ENCODE peak calls at places on chromosomes 7 and 10, in nine cellular contexts. P is SK-N-SH, Q is pancreas, D is ovary, H is spleen, E is sigmoid colon, L is adrenal gland, U is gastrocnemius medialis, W is uterus. B is an unnamed sample.
A peak's percentile ranks its signal among the peaks of the same experiment; 100 is the strongest.

GRCh38 chr10:11307937-11308336 is 290.3 kb downstream of the CELF2 start:
- DNase-seq in P (no peak), Q (no peak), D (no peak), H (no peak), E (no peak), L (no peak), U (no peak), W (no peak), B (no peak)

GRCh38 chr7:104848386-104848990 is 165.5 kb upstream of the KMT2E start:
- DNase-seq in P (peak; percentile 73), Q (peak; percentile 7), D (peak; percentile 24), H (no peak), E (no peak), L (peak; percentile 32), U (no peak), W (peak; percentile 29), B (peak; percentile 65)

GRCh38 chr10:128887856-128888255 is 579.2 kb upstream of the MGMT start:
- DNase-seq in P (no peak), Q (no peak), D (no peak), H (no peak), E (no peak), L (no peak), U (no peak), W (no peak), B (no peak)

GRCh38 chr7:24715661-24716479 is 41.4 kb downstream of the GSDME start:
- DNase-seq in P (peak; percentile 58), Q (no peak), D (no peak), H (peak; percentile 70), E (no peak), L (no peak), U (no peak), W (no peak), B (peak; percentile 92)

GRCh38 chr10:12937527-12937926 is 64.0 kb downstream of the CCDC3 start:
- DNase-seq in P (no peak), Q (no peak), D (no peak), H (no peak), E (no peak), L (no peak), U (no peak), W (no peak), B (no peak)

GRCh38 chr7:148856035-148856881 is 27.8 kb downstream of the EZH2 start:
- DNase-seq in P (peak; percentile 64), Q (peak; percentile 8), D (no peak), H (no peak), E (no peak), L (peak; percentile 24), U (peak; percentile 4), W (no peak), B (peak; percentile 68)

GRCh38 chr7:33916357-33917081 is 11.2 kb downstream of the BMPER start:
- DNase-seq in P (no peak), Q (no peak), D (no peak), H (no peak), E (no peak), L (no peak), U (no peak), W (no peak), B (no peak)

GRCh38 chr10:71077796-71078453 is 134.4 kb upstream of the UNC5B start:
- DNase-seq in P (no peak), Q (no peak), D (no peak), H (peak; percentile 42), E (peak; percentile 27), L (no peak), U (no peak), W (no peak), B (peak; percentile 49)

GRCh38 chr7:94069154-94069739 is 65.1 kb upstream of the BET1 start:
- DNase-seq in P (no peak), Q (no peak), D (no peak), H (no peak), E (no peak), L (no peak), U (no peak), W (no peak), B (no peak)

GRCh38 chr10:44988957-44989620 is 10.5 kb upstream of the DEPP1 start:
- DNase-seq in P (no peak), Q (peak; percentile 88), D (no peak), H (peak; percentile 27), E (peak; percentile 46), L (no peak), U (no peak), W (no peak), B (no peak)

GRCh38 chr7:33760834-33761233 is 144.5 kb upstream of the BMPER start:
- DNase-seq in P (no peak), Q (no peak), D (no peak), H (no peak), E (no peak), L (no peak), U (no peak), W (no peak), B (no peak)

GRCh38 chr10:7789390-7789789 is 1.4 kb downstream of the ATP5F1C start:
- DNase-seq in P (peak; percentile 63), Q (peak; percentile 11), D (no peak), H (no peak), E (no peak), L (peak; percentile 49), U (no peak), W (no peak), B (no peak)

GRCh38 chr10:19812976-19813375 is 3.3 kb upstream of the PLXDC2 start:
- DNase-seq in P (no peak), Q (no peak), D (no peak), H (no peak), E (no peak), L (no peak), U (no peak), W (no peak), B (no peak)

GRCh38 chr10:80443531-80443974 is 10.6 kb upstream of the TSPAN14 start:
- DNase-seq in P (peak; percentile 75), Q (no peak), D (no peak), H (no peak), E (no peak), L (no peak), U (no peak), W (no peak), B (peak; percentile 44)

GRCh38 chr7:49866910-49867309 is 93.5 kb downstream of the VWC2 start:
- DNase-seq in P (no peak), Q (no peak), D (no peak), H (no peak), E (no peak), L (no peak), U (no peak), W (no peak), B (no peak)

GRCh38 chr10:107144490-107144889 is 20.0 kb downstream of the SORCS1 start:
- DNase-seq in P (no peak), Q (no peak), D (no peak), H (no peak), E (no peak), L (no peak), U (no peak), W (no peak), B (no peak)

GRCh38 chr7:128869138-128869943 is 6.7 kb downstream of the ATP6V1F start:
- DNase-seq in P (peak; percentile 87), Q (peak; percentile 52), D (peak; percentile 49), H (peak; percentile 86), E (peak; percentile 84), L (peak; percentile 49), U (no peak), W (peak; percentile 45), B (peak; percentile 92)

GRCh38 chr7:44269417-44269816 is 56.0 kb downstream of the CAMK2B start:
- DNase-seq in P (no peak), Q (no peak), D (no peak), H (no peak), E (no peak), L (no peak), U (no peak), W (no peak), B (no peak)

GRCh38 chr7:112427984-112428383 is 22.3 kb upstream of the IFRD1 start:
- DNase-seq in P (no peak), Q (no peak), D (no peak), H (no peak), E (no peak), L (no peak), U (no peak), W (no peak), B (no peak)

GRCh38 chr10:88833722-88834121 is 17.9 kb downstream of the ANKRD22 start:
- DNase-seq in P (no peak), Q (no peak), D (no peak), H (no peak), E (no peak), L (no peak), U (no peak), W (no peak), B (no peak)

GRCh38 chr10:88833156-88833555 is 18.5 kb downstream of the ANKRD22 start:
- DNase-seq in P (no peak), Q (no peak), D (no peak), H (no peak), E (no peak), L (no peak), U (no peak), W (no peak), B (peak; percentile 6)

GRCh38 chr10:88830643-88831277 is 20.9 kb downstream of the ANKRD22 start:
- DNase-seq in P (no peak), Q (no peak), D (no peak), H (no peak), E (no peak), L (no peak), U (no peak), W (no peak), B (no peak)

GRCh38 chr10:88832376-88832775 is 19.3 kb downstream of the ANKRD22 start:
- DNase-seq in P (no peak), Q (no peak), D (no peak), H (no peak), E (no peak), L (no peak), U (no peak), W (no peak), B (no peak)

GRCh38 chr10:88831709-88832108 is 19.9 kb downstream of the ANKRD22 start:
- DNase-seq in P (no peak), Q (no peak), D (no peak), H (no peak), E (no peak), L (no peak), U (no peak), W (no peak), B (no peak)
- H3K4me1 ChIP-seq in P (peaks cover 2% of the 10 kb centered on the region), Q (peaks cover 8% of the 10 kb centered on the region), D (no peaks in the 10 kb centered on the region), H (peaks cover 65% of the 10 kb centered on the region), E (no peaks in the 10 kb centered on the region), L (peaks cover 16% of the 10 kb centered on the region), U (no peaks in the 10 kb centered on the region), W (no peaks in the 10 kb centered on the region), B (no peaks in the 10 kb centered on the region)

GRCh38 chr7:27096756-27097514 is 1.1 kb upstream of the HOXA1 start:
- DNase-seq in P (no peak), Q (no peak), D (peak; percentile 80), H (peak; percentile 88), E (peak; percentile 82), L (peak; percentile 58), U (no peak), W (peak; percentile 68), B (peak; percentile 96)
- TF ChIP-seq CTCF in P (no peak), Q (no peak), D (no peak), H (no peak), E (no peak), L (no peak), U (no peak), W (no peak), B (no peak)

GRCh38 chr10:62019685-62020361 is 118.3 kb downstream of the ARID5B start:
- DNase-seq in P (no peak), Q (no peak), D (no peak), H (no peak), E (no peak), L (no peak), U (no peak), W (no peak), B (no peak)
- H3K4me1 ChIP-seq in P (peaks cover 20% of the 10 kb centered on the region), Q (peaks cover 15% of the 10 kb centered on the region), D (peaks cover 7% of the 10 kb centered on the region), H (peaks cover 94% of the 10 kb centered on the region), E (peaks cover 62% of the 10 kb centered on the region), L (peaks cover 30% of the 10 kb centered on the region), U (peaks cover 32% of the 10 kb centered on the region), W (peaks cover 10% of the 10 kb centered on the region), B (peaks cover 35% of the 10 kb centered on the region)

GRCh38 chr10:117112220-117112619 is 25.9 kb downstream of the VAX1 start:
- DNase-seq in P (no peak), Q (no peak), D (no peak), H (no peak), E (no peak), L (no peak), U (no peak), W (no peak), B (no peak)
- TF ChIP-seq CTCF in P (peak; percentile 50), Q (no peak), D (no peak), H (no peak), E (no peak), L (peak; percentile 16), U (no peak), W (no peak), B (no peak)

B was measured in osteoblast.